ENCODE peak calls at places on chromosomes 1 and 21, in four cellular contexts. U is NCI-H82; S is activated naive CD4-positive, alpha-beta T cell treated with Interleukin-2 at 50 U/mL for 16 hours; N is astrocyte of the spinal cord. C is an unnamed sample.
A peak's percentile ranks its signal among the peaks of the same experiment; 100 is the strongest.

GRCh38 chr1:25472494-25472893 is 41.8 kb downstream of the MACO1 start:
- DNase-seq in S (no peak), N (no peak), U (no peak), C (no peak)

GRCh38 chr1:171841931-171842723 is 829 bp downstream of the DNM3 start:
- DNase-seq in S (peak; percentile 9), N (no peak), U (peak; percentile 68), C (peak; percentile 29)

GRCh38 chr1:6111991-6112689 is 66.5 kb downstream of the KCNAB2 start:
- DNase-seq in S (no peak), U (no peak), N (no peak), C (no peak)

GRCh38 chr1:61851849-61852692 is 109.8 kb downstream of the PATJ start:
- DNase-seq in S (no peak), N (peak; percentile 79), U (peak; percentile 87), C (peak; percentile 61)

GRCh38 chr1:47755368-47755990 is 241.7 kb downstream of the TRABD2B start:
- DNase-seq in N (no peak), U (peak; percentile 56), S (peak; percentile 50), C (peak; percentile 68)

GRCh38 chr1:2166254-2166653 is 28.3 kb downstream of the FAAP20 start:
- DNase-seq in N (no peak), U (no peak), S (no peak), C (no peak)

GRCh38 chr1:207964195-207964966 is 53.5 kb upstream of the CD34 start:
- DNase-seq in U (no peak), N (no peak), S (no peak), C (peak; percentile 68)

GRCh38 chr1:213284626-213285025 is 233.6 kb downstream of the RPS6KC1 start:
- DNase-seq in N (peak; percentile 73), S (no peak), U (no peak), C (no peak)

GRCh38 chr1:230785643-230786405 is 38.6 kb downstream of the CAPN9 start:
- DNase-seq in U (no peak), N (no peak), S (no peak), C (no peak)

GRCh38 chr1:25183126-25183980 is 48.9 kb downstream of the SYF2 start:
- DNase-seq in N (no peak), U (no peak), S (no peak), C (no peak)

GRCh38 chr21:46031484-46031883 is 49.9 kb downstream of the COL6A1 start:
- DNase-seq in S (no peak), N (no peak), U (no peak), C (no peak)

GRCh38 chr21:42097860-42098259 is 26.7 kb downstream of the UMODL1 start:
- DNase-seq in U (no peak), S (no peak), N (peak; percentile 96), C (no peak)

GRCh38 chr1:160061376-160062100 is 8.4 kb downstream of the KCNJ10 start:
- DNase-seq in N (no peak), S (no peak), U (no peak), C (no peak)

GRCh38 chr1:7642781-7643180 is 128.3 kb upstream of the VAMP3 start:
- DNase-seq in N (no peak), S (no peak), U (no peak), C (no peak)

GRCh38 chr1:159881930-159882839 is 17.8 kb downstream of the CFAP45 start:
- DNase-seq in S (peak; percentile 24), N (peak; percentile 98), U (peak; percentile 99), C (peak; percentile 69)

GRCh38 chr1:105652109-105652508 is 1404.4 kb upstream of the PRMT6 start:
- DNase-seq in U (no peak), N (no peak), S (no peak), C (no peak)

GRCh38 chr1:7325254-7325653 is 445.8 kb upstream of the VAMP3 start:
- DNase-seq in U (no peak), N (no peak), S (no peak), C (no peak)

GRCh38 chr1:115306146-115306545 is 31.9 kb downstream of the NGF start:
- DNase-seq in S (no peak), U (no peak), N (no peak), C (no peak)

GRCh38 chr1:235919797-235920475 is 53.2 kb upstream of the LYST start:
- DNase-seq in N (peak; percentile 85), U (no peak), S (no peak), C (no peak)

C was measured in erythroblast.